ENCODE peak calls at places on chromosomes 5 and 9, in five cellular contexts. One of them, this sample, is unnamed.

GRCh38 chr5:151864349-151864748 is 60.3 kb downstream of the GLRA1 start:
- DNase-seq in Calu3: no peak
- DNase-seq in SK-N-SH: no peak
- DNase-seq in B cell: no peak
- DNase-seq in RWPE1: no peak
- DNase-seq in this sample: no peak

GRCh38 chr5:36285837-36286615 is 15.7 kb downstream of the RANBP3L start:
- DNase-seq in RWPE1: no peak
- DNase-seq in SK-N-SH: no peak
- DNase-seq in Calu3: no peak
- DNase-seq in B cell: no peak
- DNase-seq in this sample: no peak

GRCh38 chr9:137172907-137173794 is 1.3 kb upstream of the TMEM210 start:
- DNase-seq in Calu3: no peak
- DNase-seq in B cell: peak; percentile 54
- DNase-seq in RWPE1: no peak
- DNase-seq in SK-N-SH: peak; percentile 50
- DNase-seq in this sample: peak; percentile 48

GRCh38 chr9:19231126-19232035 is 888 bp downstream of the DENND4C start:
- DNase-seq in SK-N-SH: peak; percentile 20
- DNase-seq in Calu3: peak; percentile 12
- DNase-seq in B cell: peak; percentile 58
- DNase-seq in RWPE1: peak; percentile 30
- DNase-seq in this sample: peak; percentile 38

GRCh38 chr5:173638126-173638525 is 21.7 kb upstream of the BOD1 start:
- DNase-seq in RWPE1: no peak
- DNase-seq in B cell: no peak
- DNase-seq in SK-N-SH: no peak
- DNase-seq in Calu3: no peak
- DNase-seq in this sample: no peak

GRCh38 chr5:53476019-53476418 is 4.4 kb upstream of the FST start:
- DNase-seq in RWPE1: no peak
- DNase-seq in B cell: no peak
- DNase-seq in SK-N-SH: no peak
- DNase-seq in Calu3: no peak
- DNase-seq in this sample: no peak

GRCh38 chr9:114274217-114274616 is 48.7 kb upstream of the ORM1 start:
- DNase-seq in B cell: no peak
- DNase-seq in Calu3: no peak
- DNase-seq in RWPE1: no peak
- DNase-seq in SK-N-SH: no peak
- DNase-seq in this sample: no peak

GRCh38 chr5:32504923-32505596 is 60.5 kb upstream of the ZFR start:
- DNase-seq in Calu3: no peak
- DNase-seq in SK-N-SH: peak; percentile 86
- DNase-seq in RWPE1: no peak
- DNase-seq in B cell: no peak
- DNase-seq in this sample: no peak

GRCh38 chr5:39428639-39429038 is 3.9 kb upstream of the DAB2 start:
- DNase-seq in RWPE1: no peak
- DNase-seq in B cell: no peak
- DNase-seq in SK-N-SH: no peak
- DNase-seq in Calu3: no peak
- DNase-seq in this sample: no peak

GRCh38 chr5:86008704-86009103 is 609.0 kb upstream of the COX7C start:
- DNase-seq in Calu3: peak; percentile 25
- DNase-seq in RWPE1: no peak
- DNase-seq in SK-N-SH: no peak
- DNase-seq in B cell: no peak
- DNase-seq in this sample: no peak

GRCh38 chr5:16800477-16800876 is 135.6 kb downstream of the MYO10 start:
- DNase-seq in SK-N-SH: no peak
- DNase-seq in B cell: no peak
- DNase-seq in Calu3: no peak
- DNase-seq in RWPE1: no peak
- DNase-seq in this sample: no peak

GRCh38 chr5:126503602-126504104 is 80.4 kb downstream of the GRAMD2B start:
- DNase-seq in RWPE1: no peak
- DNase-seq in B cell: no peak
- DNase-seq in SK-N-SH: no peak
- DNase-seq in Calu3: no peak
- DNase-seq in this sample: no peak

GRCh38 chr9:89606049-89606481 is 1.3 kb downstream of the GADD45G start:
- DNase-seq in B cell: peak; percentile 65
- DNase-seq in RWPE1: peak; percentile 89
- DNase-seq in SK-N-SH: peak; percentile 72
- DNase-seq in Calu3: peak; percentile 74
- DNase-seq in this sample: peak; percentile 53

GRCh38 chr9:88831783-88832407 is 159.4 kb upstream of the S1PR3 start:
- DNase-seq in B cell: no peak
- DNase-seq in RWPE1: no peak
- DNase-seq in Calu3: no peak
- DNase-seq in SK-N-SH: no peak
- DNase-seq in this sample: peak; percentile 5

GRCh38 chr9:9612270-9612669 is 1000.5 kb downstream of the PTPRD start:
- DNase-seq in SK-N-SH: peak; percentile 24
- DNase-seq in B cell: no peak
- DNase-seq in RWPE1: no peak
- DNase-seq in Calu3: no peak
- DNase-seq in this sample: no peak

GRCh38 chr5:100516285-100516684 is 18.9 kb upstream of the FAM174A start:
- DNase-seq in B cell: no peak
- DNase-seq in Calu3: no peak
- DNase-seq in SK-N-SH: no peak
- DNase-seq in RWPE1: no peak
- DNase-seq in this sample: no peak

GRCh38 chr9:30913331-30913730 is 1471.1 kb upstream of the ACO1 start:
- DNase-seq in SK-N-SH: no peak
- DNase-seq in Calu3: no peak
- DNase-seq in B cell: no peak
- DNase-seq in RWPE1: no peak
- DNase-seq in this sample: no peak

GRCh38 chr5:96741911-96742310 is 65.8 kb downstream of the ERAP1 start:
- DNase-seq in B cell: no peak
- DNase-seq in RWPE1: no peak
- DNase-seq in Calu3: no peak
- DNase-seq in SK-N-SH: no peak
- DNase-seq in this sample: no peak

GRCh38 chr5:91133183-91133582 is 249.9 kb downstream of the ARRDC3 start:
- DNase-seq in Calu3: no peak
- DNase-seq in RWPE1: no peak
- DNase-seq in SK-N-SH: no peak
- DNase-seq in B cell: no peak
- DNase-seq in this sample: no peak

GRCh38 chr9:131275332-131276106 is 791 bp downstream of the FAM78A start:
- DNase-seq in SK-N-SH: no peak
- DNase-seq in Calu3: no peak
- DNase-seq in B cell: peak; percentile 66
- DNase-seq in RWPE1: no peak
- DNase-seq in this sample: peak; percentile 66

GRCh38 chr9:90970603-90971002 is 169.0 kb downstream of the SYK start:
- DNase-seq in SK-N-SH: no peak
- DNase-seq in RWPE1: peak; percentile 97
- DNase-seq in B cell: no peak
- DNase-seq in Calu3: no peak
- DNase-seq in this sample: no peak

GRCh38 chr5:91182763-91183162 is 200.4 kb downstream of the ARRDC3 start:
- DNase-seq in Calu3: no peak
- DNase-seq in B cell: peak; percentile 10
- DNase-seq in RWPE1: no peak
- DNase-seq in SK-N-SH: no peak
- DNase-seq in this sample: no peak

GRCh38 chr5:1731091-1731639 is 68.5 kb downstream of the MRPL36 start:
- DNase-seq in Calu3: no peak
- DNase-seq in B cell: no peak
- DNase-seq in SK-N-SH: peak; percentile 15
- DNase-seq in RWPE1: no peak
- DNase-seq in this sample: no peak

GRCh38 chr5:169098331-169099121 is 202.4 kb downstream of the SLIT3 start:
- DNase-seq in RWPE1: no peak
- DNase-seq in B cell: no peak
- DNase-seq in Calu3: no peak
- DNase-seq in SK-N-SH: no peak
- DNase-seq in this sample: no peak

GRCh38 chr9:93036887-93037475 is 21.5 kb upstream of the SUSD3 start:
- DNase-seq in RWPE1: no peak
- DNase-seq in B cell: no peak
- DNase-seq in Calu3: no peak
- DNase-seq in SK-N-SH: no peak
- DNase-seq in this sample: no peak
- TF ChIP-seq CTCF in RWPE1: no peak
- TF ChIP-seq CTCF in B cell: no peak
- TF ChIP-seq CTCF in Calu3: no peak
- TF ChIP-seq CTCF in SK-N-SH: no peak
- TF ChIP-seq CTCF in this sample: no peak

GRCh38 chr9:95268681-95269080 is 48.8 kb downstream of the FANCC start:
- DNase-seq in B cell: no peak
- DNase-seq in RWPE1: no peak
- DNase-seq in Calu3: peak; percentile 8
- DNase-seq in SK-N-SH: peak; percentile 77
- DNase-seq in this sample: peak; percentile 27
- TF ChIP-seq CTCF in B cell: no peak
- TF ChIP-seq CTCF in RWPE1: peak; percentile 41
- TF ChIP-seq CTCF in Calu3: no peak
- TF ChIP-seq CTCF in SK-N-SH: peak; percentile 58
- TF ChIP-seq CTCF in this sample: peak; percentile 58

GRCh38 chr5:156718985-156719384 is 131.1 kb upstream of the PPP1R2B start:
- DNase-seq in RWPE1: no peak
- DNase-seq in Calu3: no peak
- DNase-seq in SK-N-SH: no peak
- DNase-seq in B cell: no peak
- DNase-seq in this sample: no peak

GRCh38 chr5:156716981-156717380 is 133.1 kb upstream of the PPP1R2B start:
- DNase-seq in B cell: no peak
- DNase-seq in Calu3: no peak
- DNase-seq in RWPE1: no peak
- DNase-seq in SK-N-SH: no peak
- DNase-seq in this sample: no peak

GRCh38 chr5:156722358-156722757 is 127.7 kb upstream of the PPP1R2B start:
- DNase-seq in Calu3: no peak
- DNase-seq in B cell: no peak
- DNase-seq in RWPE1: no peak
- DNase-seq in SK-N-SH: no peak
- DNase-seq in this sample: no peak
- TF ChIP-seq CTCF in Calu3: no peak
- TF ChIP-seq CTCF in B cell: no peak
- TF ChIP-seq CTCF in RWPE1: no peak
- TF ChIP-seq CTCF in SK-N-SH: no peak
- TF ChIP-seq CTCF in this sample: no peak

GRCh38 chr5:160188151-160188967 is 40.9 kb upstream of the FABP6 start:
- DNase-seq in SK-N-SH: no peak
- DNase-seq in Calu3: peak; percentile 65
- DNase-seq in B cell: no peak
- DNase-seq in RWPE1: peak; percentile 41
- DNase-seq in this sample: peak; percentile 63
- TF ChIP-seq CTCF in SK-N-SH: no peak
- TF ChIP-seq CTCF in Calu3: no peak
- TF ChIP-seq CTCF in B cell: no peak
- TF ChIP-seq CTCF in RWPE1: no peak
- TF ChIP-seq CTCF in this sample: no peak

DNA sequence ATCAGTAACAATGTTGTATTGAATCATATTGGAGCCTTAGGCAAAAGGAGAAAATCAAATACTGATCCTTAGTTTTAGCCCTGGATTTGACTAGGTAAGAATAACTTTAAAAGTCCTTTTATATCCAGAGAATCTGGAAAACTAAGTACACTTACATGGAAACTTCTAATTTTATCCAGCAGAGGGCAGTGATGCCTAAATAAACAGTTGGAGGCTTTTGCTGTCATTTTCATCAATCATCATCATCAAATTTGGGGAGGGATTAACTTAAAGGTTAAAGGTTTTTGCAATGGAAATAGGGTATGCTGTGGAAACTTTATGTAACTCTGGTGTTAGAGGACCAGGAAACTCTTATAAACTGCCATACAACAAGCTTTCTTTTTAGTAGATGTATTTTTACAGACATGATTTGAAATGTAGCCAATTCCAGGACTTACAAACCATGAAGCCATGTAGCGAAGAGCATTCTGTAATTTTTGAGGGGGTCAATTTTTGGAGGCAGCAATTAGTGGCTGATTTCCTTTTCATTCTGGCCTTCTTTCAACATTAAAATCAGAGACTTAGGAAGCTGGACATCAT is 112.7 kb downstream of the OSTF1 start:
- DNase-seq in RWPE1: peak; percentile 58
- DNase-seq in B cell: peak; percentile 24
- DNase-seq in Calu3: peak; percentile 6
- DNase-seq in SK-N-SH: peak; percentile 30
- DNase-seq in this sample: peak; percentile 44
- TF ChIP-seq CTCF in RWPE1: peak; percentile 64
- TF ChIP-seq CTCF in B cell: peak; percentile 84
- TF ChIP-seq CTCF in Calu3: peak; percentile 35
- TF ChIP-seq CTCF in SK-N-SH: peak; percentile 78
- TF ChIP-seq CTCF in this sample: peak; percentile 54

DNA sequence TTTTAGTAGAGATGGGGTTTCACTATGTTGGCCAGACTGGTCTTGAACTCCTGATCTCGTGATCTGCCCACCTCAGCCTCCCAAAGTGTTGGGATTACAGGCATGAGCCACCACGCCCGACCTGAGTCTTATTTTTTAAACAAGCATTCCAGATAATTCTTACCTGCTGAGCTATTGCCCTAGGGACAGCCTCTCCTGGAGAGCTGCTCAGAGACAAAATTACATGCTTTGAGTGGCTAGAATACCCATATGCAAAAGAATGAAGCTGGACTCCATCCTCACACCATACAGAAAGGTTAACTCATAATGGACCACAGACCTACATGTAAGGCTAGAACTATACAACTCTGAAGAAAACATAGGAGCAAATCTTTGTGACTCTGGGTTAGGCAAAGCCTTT is 41.6 kb downstream of the GTF3C4 start:
- DNase-seq in B cell: no peak
- DNase-seq in SK-N-SH: no peak
- DNase-seq in Calu3: no peak
- DNase-seq in RWPE1: no peak
- DNase-seq in this sample: no peak
- TF ChIP-seq CTCF in B cell: no peak
- TF ChIP-seq CTCF in SK-N-SH: no peak
- TF ChIP-seq CTCF in Calu3: no peak
- TF ChIP-seq CTCF in RWPE1: no peak
- TF ChIP-seq CTCF in this sample: no peak

GRCh38 chr5:78509884-78510769 is 138.4 kb downstream of the LHFPL2 start:
- DNase-seq in B cell: peak; percentile 69
- DNase-seq in RWPE1: no peak
- DNase-seq in Calu3: peak; percentile 60
- DNase-seq in SK-N-SH: no peak
- DNase-seq in this sample: peak; percentile 76
- TF ChIP-seq CTCF in B cell: no peak
- TF ChIP-seq CTCF in RWPE1: no peak
- TF ChIP-seq CTCF in Calu3: no peak
- TF ChIP-seq CTCF in SK-N-SH: no peak
- TF ChIP-seq CTCF in this sample: peak; percentile 6

DNA sequence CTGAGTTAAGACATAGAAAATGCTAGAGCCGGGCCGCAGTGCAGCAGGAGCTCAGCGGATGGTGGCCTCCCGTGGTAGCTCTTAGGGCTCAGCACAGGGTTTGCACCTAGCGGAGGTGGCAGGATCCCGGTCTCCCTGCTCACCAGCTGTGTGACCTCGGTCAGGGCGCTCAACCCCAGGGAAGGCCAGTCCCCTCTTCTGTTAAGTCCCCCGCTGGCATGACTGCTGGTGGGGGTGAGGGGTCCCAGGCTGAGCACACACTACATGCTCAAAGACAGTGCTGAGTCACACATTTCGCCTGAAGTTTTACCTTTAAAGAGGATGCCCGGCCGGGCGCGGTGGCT is 39.0 kb downstream of the HRH2 start:
- DNase-seq in Calu3: no peak
- DNase-seq in B cell: no peak
- DNase-seq in SK-N-SH: no peak
- DNase-seq in RWPE1: no peak
- DNase-seq in this sample: no peak
- TF ChIP-seq CTCF in Calu3: no peak
- TF ChIP-seq CTCF in B cell: no peak
- TF ChIP-seq CTCF in SK-N-SH: no peak
- TF ChIP-seq CTCF in RWPE1: no peak
- TF ChIP-seq CTCF in this sample: no peak

This sample was measured in GM13977.